ENCODE peak calls at places on chromosome 12, in nine cellular contexts. One of them, this sample, is unnamed. For H3K36me3, the result is how much of the 10 kb centered on the place peaks cover.

GRCh38 chr12:13347241-13348043 is 150.9 kb downstream of the EMP1 start:
- DNase-seq in left lung: no peak
- DNase-seq in IMR-90: peak
- DNase-seq in stomach: no peak
- DNase-seq in Panc1: no peak
- DNase-seq in uterus: no peak
- DNase-seq in fibroblast of lung: peak
- DNase-seq in gastrocnemius medialis: no peak
- DNase-seq in hepatocyte: peak
- DNase-seq in this sample: no peak

GRCh38 chr12:56087220-56087619 is 7.3 kb downstream of the ERBB3 start:
- DNase-seq in left lung: peak
- DNase-seq in IMR-90: no peak
- DNase-seq in stomach: peak
- DNase-seq in Panc1: no peak
- DNase-seq in uterus: no peak
- DNase-seq in fibroblast of lung: no peak
- DNase-seq in gastrocnemius medialis: no peak
- DNase-seq in hepatocyte: no peak
- DNase-seq in this sample: no peak

GRCh38 chr12:81758421-81759214 is 532 bp downstream of the PPFIA2 start:
- DNase-seq in left lung: peak
- DNase-seq in IMR-90: no peak
- DNase-seq in stomach: no peak
- DNase-seq in Panc1: no peak
- DNase-seq in uterus: peak
- DNase-seq in fibroblast of lung: peak
- DNase-seq in gastrocnemius medialis: no peak
- DNase-seq in hepatocyte: peak
- DNase-seq in this sample: peak

GRCh38 chr12:58621126-58621525 is 299.2 kb downstream of the LRIG3 start:
- DNase-seq in left lung: peak
- DNase-seq in IMR-90: no peak
- DNase-seq in stomach: no peak
- DNase-seq in Panc1: no peak
- DNase-seq in uterus: no peak
- DNase-seq in fibroblast of lung: no peak
- DNase-seq in gastrocnemius medialis: no peak
- DNase-seq in hepatocyte: no peak
- DNase-seq in this sample: no peak

GRCh38 chr12:23002381-23002780 is 377.4 kb downstream of the ETNK1 start:
- DNase-seq in left lung: no peak
- DNase-seq in IMR-90: no peak
- DNase-seq in stomach: no peak
- DNase-seq in Panc1: no peak
- DNase-seq in uterus: no peak
- DNase-seq in fibroblast of lung: no peak
- DNase-seq in gastrocnemius medialis: no peak
- DNase-seq in hepatocyte: no peak
- DNase-seq in this sample: no peak

GRCh38 chr12:115096673-115097349 is 412.8 kb upstream of the TBX3 start:
- DNase-seq in left lung: no peak
- DNase-seq in IMR-90: peak
- DNase-seq in stomach: no peak
- DNase-seq in Panc1: no peak
- DNase-seq in uterus: peak
- DNase-seq in fibroblast of lung: peak
- DNase-seq in gastrocnemius medialis: no peak
- DNase-seq in hepatocyte: peak
- DNase-seq in this sample: no peak

GRCh38 chr12:124318336-124319020 is 23.6 kb downstream of the RFLNA start:
- DNase-seq in left lung: no peak
- DNase-seq in IMR-90: no peak
- DNase-seq in stomach: no peak
- DNase-seq in Panc1: no peak
- DNase-seq in uterus: no peak
- DNase-seq in fibroblast of lung: no peak
- DNase-seq in gastrocnemius medialis: no peak
- DNase-seq in hepatocyte: no peak
- DNase-seq in this sample: no peak

GRCh38 chr12:124002021-124002640 is 29.1 kb downstream of the ZNF664 start:
- DNase-seq in left lung: no peak
- DNase-seq in IMR-90: no peak
- DNase-seq in stomach: no peak
- DNase-seq in Panc1: no peak
- DNase-seq in uterus: no peak
- DNase-seq in fibroblast of lung: peak
- DNase-seq in gastrocnemius medialis: no peak
- DNase-seq in hepatocyte: no peak
- DNase-seq in this sample: no peak

GRCh38 chr12:68231707-68232106 is 6.1 kb upstream of the IL26 start:
- DNase-seq in left lung: no peak
- DNase-seq in IMR-90: no peak
- DNase-seq in stomach: no peak
- DNase-seq in Panc1: no peak
- DNase-seq in uterus: no peak
- DNase-seq in fibroblast of lung: no peak
- DNase-seq in gastrocnemius medialis: no peak
- DNase-seq in hepatocyte: no peak
- DNase-seq in this sample: no peak

GRCh38 chr12:69484428-69484827 is 14.2 kb downstream of the FRS2 start:
- DNase-seq in left lung: no peak
- DNase-seq in IMR-90: no peak
- DNase-seq in stomach: no peak
- DNase-seq in Panc1: no peak
- DNase-seq in uterus: no peak
- DNase-seq in fibroblast of lung: no peak
- DNase-seq in gastrocnemius medialis: no peak
- DNase-seq in hepatocyte: peak
- DNase-seq in this sample: no peak

GRCh38 chr12:13205809-13206559 is 9.5 kb downstream of the EMP1 start:
- DNase-seq in left lung: no peak
- DNase-seq in IMR-90: peak
- DNase-seq in stomach: no peak
- DNase-seq in Panc1: no peak
- DNase-seq in uterus: no peak
- DNase-seq in fibroblast of lung: peak
- DNase-seq in gastrocnemius medialis: no peak
- DNase-seq in hepatocyte: no peak
- DNase-seq in this sample: no peak

GRCh38 chr12:84512751-84513150 is 399.8 kb downstream of the SLC6A15 start:
- DNase-seq in left lung: no peak
- DNase-seq in IMR-90: no peak
- DNase-seq in stomach: no peak
- DNase-seq in Panc1: no peak
- DNase-seq in uterus: no peak
- DNase-seq in fibroblast of lung: peak
- DNase-seq in gastrocnemius medialis: no peak
- DNase-seq in hepatocyte: no peak
- DNase-seq in this sample: no peak

GRCh38 chr12:63298386-63298930 is 147.5 kb upstream of the AVPR1A start:
- DNase-seq in left lung: no peak
- DNase-seq in IMR-90: no peak
- DNase-seq in stomach: no peak
- DNase-seq in Panc1: no peak
- DNase-seq in uterus: no peak
- DNase-seq in fibroblast of lung: no peak
- DNase-seq in gastrocnemius medialis: no peak
- DNase-seq in hepatocyte: no peak
- DNase-seq in this sample: no peak

GRCh38 chr12:103751171-103751570 is 89.9 kb downstream of the NT5DC3 start:
- DNase-seq in left lung: no peak
- DNase-seq in IMR-90: no peak
- DNase-seq in stomach: no peak
- DNase-seq in Panc1: no peak
- DNase-seq in uterus: no peak
- DNase-seq in fibroblast of lung: no peak
- DNase-seq in gastrocnemius medialis: no peak
- DNase-seq in hepatocyte: no peak
- DNase-seq in this sample: no peak

GRCh38 chr12:103745962-103746361 is 95.1 kb downstream of the NT5DC3 start:
- DNase-seq in left lung: no peak
- DNase-seq in IMR-90: no peak
- DNase-seq in stomach: no peak
- DNase-seq in Panc1: no peak
- DNase-seq in uterus: no peak
- DNase-seq in fibroblast of lung: no peak
- DNase-seq in gastrocnemius medialis: no peak
- DNase-seq in hepatocyte: no peak
- DNase-seq in this sample: no peak

GRCh38 chr12:103748875-103749274 is 92.2 kb downstream of the NT5DC3 start:
- DNase-seq in left lung: no peak
- DNase-seq in IMR-90: no peak
- DNase-seq in stomach: no peak
- DNase-seq in Panc1: no peak
- DNase-seq in uterus: no peak
- DNase-seq in fibroblast of lung: no peak
- DNase-seq in gastrocnemius medialis: no peak
- DNase-seq in hepatocyte: no peak
- DNase-seq in this sample: no peak

GRCh38 chr12:103751600-103751999 is 89.4 kb downstream of the NT5DC3 start:
- DNase-seq in left lung: no peak
- DNase-seq in IMR-90: peak
- DNase-seq in stomach: no peak
- DNase-seq in Panc1: no peak
- DNase-seq in uterus: no peak
- DNase-seq in fibroblast of lung: no peak
- DNase-seq in gastrocnemius medialis: no peak
- DNase-seq in hepatocyte: no peak
- DNase-seq in this sample: no peak

GRCh38 chr12:103748002-103748401 is 93.0 kb downstream of the NT5DC3 start:
- DNase-seq in left lung: no peak
- DNase-seq in IMR-90: no peak
- DNase-seq in stomach: no peak
- DNase-seq in Panc1: no peak
- DNase-seq in uterus: no peak
- DNase-seq in fibroblast of lung: peak
- DNase-seq in gastrocnemius medialis: no peak
- DNase-seq in hepatocyte: no peak
- DNase-seq in this sample: no peak
- H3K27ac ChIP-seq in left lung: no peak
- H3K27ac ChIP-seq in IMR-90: no peak
- H3K27ac ChIP-seq in stomach: no peak
- H3K27ac ChIP-seq in Panc1: no peak
- H3K27ac ChIP-seq in uterus: no peak
- H3K27ac ChIP-seq in fibroblast of lung: no peak
- H3K27ac ChIP-seq in gastrocnemius medialis: no peak
- H3K27ac ChIP-seq in hepatocyte: no peak
- H3K27ac ChIP-seq in this sample: no peak

DNA sequence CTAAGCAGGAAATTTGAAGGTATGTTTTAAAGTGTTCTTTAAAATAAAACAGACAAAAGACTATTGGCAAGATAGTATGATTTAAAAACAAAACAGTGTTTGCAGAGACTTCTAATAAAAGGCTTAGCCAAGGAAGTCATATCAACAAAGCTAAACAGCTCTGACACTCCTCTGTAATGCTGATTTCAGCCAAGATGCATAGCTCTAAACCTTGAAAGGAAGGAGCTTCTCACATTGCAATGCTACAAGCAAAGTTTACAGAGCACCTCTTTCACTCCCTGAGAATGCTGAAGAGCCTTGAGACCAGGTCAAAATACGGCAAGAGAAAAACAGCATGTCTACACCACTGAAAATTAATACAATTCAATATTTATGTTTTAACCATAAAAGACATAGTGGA is 51.8 kb downstream of the PARP11 start:
- DNase-seq in left lung: no peak
- DNase-seq in IMR-90: no peak
- DNase-seq in stomach: no peak
- DNase-seq in Panc1: no peak
- DNase-seq in uterus: no peak
- DNase-seq in fibroblast of lung: no peak
- DNase-seq in gastrocnemius medialis: no peak
- DNase-seq in hepatocyte: no peak
- DNase-seq in this sample: no peak
- TF ChIP-seq CTCF in left lung: no peak
- TF ChIP-seq CTCF in IMR-90: no peak
- TF ChIP-seq CTCF in stomach: no peak
- TF ChIP-seq CTCF in Panc1: no peak
- TF ChIP-seq CTCF in uterus: no peak
- TF ChIP-seq CTCF in fibroblast of lung: no peak
- TF ChIP-seq CTCF in gastrocnemius medialis: no peak
- TF ChIP-seq CTCF in hepatocyte: no peak
- TF ChIP-seq CTCF in this sample: no peak

DNA sequence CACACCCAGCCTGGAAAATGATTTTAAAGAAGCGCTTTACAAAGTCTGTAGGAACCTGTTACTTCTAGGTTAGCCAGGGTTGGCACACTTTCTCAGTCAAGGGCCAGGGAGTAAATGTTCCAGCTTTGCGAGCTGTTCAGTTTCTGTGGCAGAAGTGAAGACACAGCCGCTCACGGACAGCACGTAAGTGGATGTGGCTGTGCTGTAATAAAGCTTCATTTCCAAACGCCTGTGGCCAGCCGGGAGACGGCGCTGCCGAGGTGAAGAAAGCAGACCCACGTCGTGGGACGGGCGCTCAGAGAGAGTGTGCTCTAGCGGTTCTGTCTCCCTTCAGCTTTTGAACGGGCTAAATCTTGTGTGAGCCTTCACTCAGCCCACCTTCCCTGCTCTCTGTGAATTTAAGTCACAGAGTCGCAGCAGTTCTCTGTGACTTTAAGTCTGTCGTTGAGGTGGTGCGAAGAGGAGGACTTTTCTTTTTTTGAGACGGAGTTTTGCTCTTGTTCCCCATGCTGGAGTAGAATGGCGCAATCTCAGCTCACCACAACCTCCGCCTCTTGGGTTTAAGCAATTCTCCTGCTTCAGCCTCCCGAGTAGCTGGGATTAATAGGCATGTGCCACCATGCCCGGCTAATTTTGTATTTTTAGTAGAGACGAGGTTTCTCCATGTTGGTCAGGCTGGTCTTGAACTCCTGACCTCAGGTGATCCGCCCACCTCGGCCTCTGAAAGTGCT is 35.6 kb downstream of the EP400 start:
- DNase-seq in left lung: peak
- DNase-seq in IMR-90: no peak
- DNase-seq in stomach: peak
- DNase-seq in Panc1: no peak
- DNase-seq in uterus: no peak
- DNase-seq in fibroblast of lung: no peak
- DNase-seq in gastrocnemius medialis: no peak
- DNase-seq in hepatocyte: no peak
- DNase-seq in this sample: no peak
- H3K36me3 ChIP-seq in left lung: under half
- H3K36me3 ChIP-seq in IMR-90: half or more
- H3K36me3 ChIP-seq in stomach: half or more
- H3K36me3 ChIP-seq in Panc1: under half
- H3K36me3 ChIP-seq in uterus: under half
- H3K36me3 ChIP-seq in fibroblast of lung: under half
- H3K36me3 ChIP-seq in gastrocnemius medialis: under half
- H3K36me3 ChIP-seq in hepatocyte: under half
- H3K36me3 ChIP-seq in this sample: half or more

DNA sequence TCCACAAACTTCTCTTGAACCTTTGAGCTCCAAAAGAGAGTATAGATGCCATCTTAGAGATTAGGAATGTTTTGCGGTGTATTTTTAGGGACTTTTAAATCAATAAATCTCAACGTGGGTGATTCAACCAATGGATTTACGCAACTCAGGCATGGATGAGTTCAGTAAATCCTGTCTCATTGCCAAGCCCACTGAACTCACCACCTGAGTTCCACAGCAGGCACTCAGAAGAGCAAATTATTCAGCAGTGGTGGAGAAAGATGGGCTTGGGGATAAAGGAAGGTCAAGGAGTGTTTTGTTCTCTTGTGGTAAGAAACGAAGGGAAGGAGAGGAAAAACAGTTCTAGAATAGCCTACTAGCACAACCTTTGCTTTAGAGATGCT is 68.7 kb upstream of the HMGA2 start:
- DNase-seq in left lung: no peak
- DNase-seq in IMR-90: peak
- DNase-seq in stomach: no peak
- DNase-seq in Panc1: no peak
- DNase-seq in uterus: no peak
- DNase-seq in fibroblast of lung: peak
- DNase-seq in gastrocnemius medialis: no peak
- DNase-seq in hepatocyte: no peak
- DNase-seq in this sample: no peak
- H3K27ac ChIP-seq in left lung: no peak
- H3K27ac ChIP-seq in IMR-90: no peak
- H3K27ac ChIP-seq in stomach: no peak
- H3K27ac ChIP-seq in Panc1: no peak
- H3K27ac ChIP-seq in uterus: no peak
- H3K27ac ChIP-seq in fibroblast of lung: no peak
- H3K27ac ChIP-seq in gastrocnemius medialis: no peak
- H3K27ac ChIP-seq in hepatocyte: no peak
- H3K27ac ChIP-seq in this sample: no peak